ENCODE peak calls at places on chromosomes 7 and 10, in eight cellular contexts. D is tibial artery; C is brain microvascular endothelial cell; E is PC-3; G is CD8-positive, alpha-beta T cell; P is spleen; X is OCI-LY7; J is SJSA1. B is an unnamed sample.

GRCh38 chr10:10684972-10685371 is 332.7 kb upstream of the CELF2 start:
- DNase-seq in G (no peak), J (no peak), X (no peak), E (no peak), D (no peak), P (no peak), C (no peak), B (no peak)

GRCh38 chr7:139873593-139874374 is 44.7 kb downstream of the TBXAS1 start:
- DNase-seq in G (no peak), X (no peak), P (no peak), D (no peak), J (no peak), C (no peak), E (no peak), B (no peak)

GRCh38 chr10:132860527-132860926 is 74.6 kb upstream of the NKX6-2 start:
- DNase-seq in X (no peak), C (no peak), P (peak), G (no peak), E (no peak), J (no peak), D (peak), B (no peak)

GRCh38 chr10:116960066-116960465 is 44.9 kb downstream of the SHTN1 start:
- DNase-seq in C (no peak), G (no peak), J (no peak), P (no peak), D (no peak), E (no peak), X (no peak), B (no peak)

GRCh38 chr7:1064581-1064980 is 20.2 kb downstream of the GPR146 start:
- DNase-seq in P (no peak), E (no peak), C (no peak), J (no peak), X (no peak), G (no peak), D (no peak), B (no peak)

GRCh38 chr7:6437251-6437650 is 10.5 kb downstream of the DAGLB start:
- DNase-seq in D (no peak), C (no peak), G (no peak), J (no peak), E (peak), X (no peak), P (no peak), B (no peak)

GRCh38 chr10:132623996-132624846 is 86.6 kb downstream of the INPP5A start:
- DNase-seq in C (no peak), G (no peak), E (no peak), X (no peak), J (no peak), D (peak), P (peak), B (no peak)

GRCh38 chr7:133512560-133512959 is 259.7 kb downstream of the EXOC4 start:
- DNase-seq in D (no peak), P (no peak), C (peak), X (no peak), E (peak), J (peak), G (no peak), B (no peak)

GRCh38 chr7:44222776-44223261 is 22.0 kb downstream of the YKT6 start:
- DNase-seq in P (peak), E (no peak), J (no peak), D (no peak), G (no peak), X (no peak), C (no peak), B (no peak)

GRCh38 chr7:150415161-150416160 is 35.0 kb upstream of the GIMAP8 start:
- DNase-seq in E (no peak), X (no peak), G (no peak), P (no peak), D (no peak), J (no peak), C (no peak), B (no peak)

GRCh38 chr10:95457319-95457886 is 103.8 kb downstream of the SORBS1 start:
- DNase-seq in D (no peak), G (no peak), X (no peak), C (no peak), J (no peak), P (no peak), E (peak), B (no peak)

GRCh38 chr10:55491712-55492111 is 690.7 kb upstream of the PCDH15 start:
- DNase-seq in E (no peak), C (no peak), X (no peak), P (no peak), J (no peak), G (no peak), D (no peak), B (no peak)

GRCh38 chr7:22485189-22485588 is 14.8 kb downstream of the STEAP1B start:
- DNase-seq in J (no peak), C (peak), E (peak), P (no peak), D (no peak), G (no peak), X (no peak), B (no peak)

DNA sequence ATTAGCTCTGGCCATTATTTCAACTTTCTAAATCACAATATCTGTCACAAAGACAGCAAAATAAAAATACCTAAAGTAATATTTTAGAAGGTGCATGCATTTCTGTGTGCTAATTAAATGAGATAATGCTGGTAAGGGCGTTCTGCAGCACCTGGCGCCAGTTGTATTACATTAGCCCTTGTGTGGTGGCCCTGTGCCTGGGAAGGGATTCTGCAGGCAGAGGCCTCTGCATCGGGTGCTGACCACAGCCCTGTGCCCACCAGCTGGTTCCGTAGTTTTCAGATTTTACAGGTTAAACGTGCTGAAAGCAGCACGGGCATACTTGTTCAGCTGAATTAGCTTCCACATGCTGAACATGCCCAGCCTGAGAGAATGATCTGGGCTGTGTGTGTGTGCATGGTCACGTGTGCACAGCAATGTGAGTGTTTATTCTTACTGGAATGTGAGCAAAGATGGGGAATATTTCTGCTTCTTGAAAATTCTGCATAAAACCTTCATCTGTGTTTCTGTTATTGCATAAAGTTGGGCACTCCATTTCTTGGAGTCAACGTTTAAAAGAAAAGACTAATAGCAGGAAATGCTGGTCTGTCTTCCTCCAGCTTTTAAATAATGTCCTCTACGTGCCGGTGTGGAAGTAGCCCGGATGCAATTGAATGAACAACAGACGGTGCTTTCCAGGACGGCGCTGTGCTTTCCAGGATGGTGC is 157.8 kb upstream of the PRKCQ start:
- DNase-seq in X (no peak), G (no peak), J (peak), E (peak), C (peak), D (no peak), P (no peak), B (no peak)
- H3K4me3 ChIP-seq in X (no peak), G (no peak), J (peak), E (peak), C (peak), D (no peak), P (no peak), B (no peak)

DNA sequence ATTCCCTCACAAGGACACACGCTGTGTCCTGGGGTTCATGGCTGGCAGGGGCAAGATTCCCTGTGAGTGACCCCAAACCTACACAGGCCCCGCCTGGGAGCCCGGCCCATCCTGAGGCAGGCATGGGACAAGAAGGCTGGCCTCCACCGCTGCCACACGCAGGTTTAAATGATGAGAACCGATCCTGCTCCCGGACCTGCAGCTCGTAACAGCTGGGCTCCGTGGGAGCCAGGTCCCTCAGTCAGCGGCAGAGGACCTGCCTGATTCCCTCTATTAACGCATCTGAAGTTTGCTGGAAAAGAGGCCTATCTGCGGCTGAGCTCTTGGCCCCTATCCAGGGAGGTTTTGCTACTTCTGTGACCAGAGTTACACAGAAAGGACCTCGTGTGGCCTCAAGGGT is 112.4 kb downstream of the VIPR2 start:
- DNase-seq in E (no peak), X (no peak), G (no peak), D (peak), P (peak), C (no peak), J (no peak), B (no peak)
- H3K27ac ChIP-seq in E (no peak), X (no peak), G (no peak), D (peak), P (no peak), C (no peak), J (no peak), B (no peak)

GRCh38 chr7:55569269-55569663 is 3.0 kb downstream of the VOPP1 start:
- DNase-seq in X (peak), D (no peak), E (no peak), G (no peak), C (no peak), J (no peak), P (peak), B (no peak)

GRCh38 chr7:55570939-55571338 is 1.4 kb downstream of the VOPP1 start:
- DNase-seq in E (peak), X (no peak), P (no peak), G (no peak), J (peak), C (peak), D (no peak), B (no peak)

GRCh38 chr7:55569797-55570196 is 2.5 kb downstream of the VOPP1 start:
- DNase-seq in E (no peak), P (no peak), G (no peak), X (peak), D (no peak), C (no peak), J (no peak), B (no peak)

GRCh38 chr7:55571534-55572377 is 546 bp downstream of the VOPP1 start:
- DNase-seq in X (peak), J (peak), G (peak), D (no peak), C (peak), E (peak), P (peak), B (peak)

GRCh38 chr7:55570218-55570873 is 2.0 kb downstream of the VOPP1 start:
- DNase-seq in C (no peak), D (no peak), E (no peak), J (no peak), G (no peak), P (no peak), X (peak), B (no peak)
- H3K4me3 ChIP-seq in C (peak), D (peak), E (peak), J (peak), G (peak), P (peak), X (peak), B (peak)

DNA sequence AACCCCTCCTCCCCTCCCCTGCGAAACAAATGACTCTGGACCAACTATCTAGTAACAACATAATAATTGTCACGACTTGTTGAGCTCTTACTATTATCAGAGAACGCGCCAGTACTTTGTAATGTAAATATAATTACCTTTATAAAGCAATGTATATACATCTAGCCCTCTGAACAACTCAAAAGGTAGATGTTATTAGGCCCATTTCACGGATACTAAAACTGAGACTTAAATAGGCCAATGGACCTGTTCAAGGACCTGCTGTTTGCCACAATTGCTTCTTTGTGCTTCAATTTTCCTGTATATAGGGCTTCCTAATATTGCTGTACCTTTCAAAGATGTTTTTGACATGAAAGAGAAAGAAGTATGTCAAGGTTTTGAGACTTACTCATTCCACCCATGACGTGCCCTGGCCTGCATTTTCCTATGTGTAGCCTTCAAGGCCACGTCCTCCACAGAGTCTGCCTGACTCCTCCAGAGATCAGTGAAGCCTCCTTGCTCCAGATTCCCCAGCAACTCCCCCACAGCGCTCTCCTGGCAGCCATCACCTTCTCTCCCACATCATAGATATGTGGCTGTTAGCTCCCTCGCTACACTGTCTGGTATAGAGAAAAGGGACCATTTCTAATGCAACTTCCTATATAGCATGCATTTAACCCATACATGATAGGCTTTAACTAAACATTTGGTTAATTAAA is 156.6 kb downstream of the SKIDA1 start:
- DNase-seq in J (no peak), P (no peak), C (peak), X (no peak), G (no peak), D (no peak), E (no peak), B (no peak)
- H3K27ac ChIP-seq in J (no peak), P (no peak), C (no peak), X (no peak), G (no peak), D (no peak), E (no peak), B (no peak)

GRCh38 chr7:114088541-114088940 is 169.7 kb upstream of the PPP1R3A start:
- DNase-seq in D (no peak), G (no peak), E (no peak), C (no peak), J (no peak), X (no peak), P (no peak), B (no peak)

GRCh38 chr7:114086491-114086905 is 167.7 kb upstream of the PPP1R3A start:
- DNase-seq in E (no peak), X (no peak), D (no peak), C (no peak), P (no peak), J (no peak), G (no peak), B (peak)

GRCh38 chr7:114085592-114086490 is 167.0 kb upstream of the PPP1R3A start:
- DNase-seq in P (peak), C (peak), D (peak), G (no peak), J (peak), X (no peak), E (peak), B (peak)

GRCh38 chr7:114087674-114088539 is 169.1 kb upstream of the PPP1R3A start:
- DNase-seq in P (no peak), D (no peak), E (no peak), C (no peak), X (no peak), J (no peak), G (no peak), B (no peak)

DNA sequence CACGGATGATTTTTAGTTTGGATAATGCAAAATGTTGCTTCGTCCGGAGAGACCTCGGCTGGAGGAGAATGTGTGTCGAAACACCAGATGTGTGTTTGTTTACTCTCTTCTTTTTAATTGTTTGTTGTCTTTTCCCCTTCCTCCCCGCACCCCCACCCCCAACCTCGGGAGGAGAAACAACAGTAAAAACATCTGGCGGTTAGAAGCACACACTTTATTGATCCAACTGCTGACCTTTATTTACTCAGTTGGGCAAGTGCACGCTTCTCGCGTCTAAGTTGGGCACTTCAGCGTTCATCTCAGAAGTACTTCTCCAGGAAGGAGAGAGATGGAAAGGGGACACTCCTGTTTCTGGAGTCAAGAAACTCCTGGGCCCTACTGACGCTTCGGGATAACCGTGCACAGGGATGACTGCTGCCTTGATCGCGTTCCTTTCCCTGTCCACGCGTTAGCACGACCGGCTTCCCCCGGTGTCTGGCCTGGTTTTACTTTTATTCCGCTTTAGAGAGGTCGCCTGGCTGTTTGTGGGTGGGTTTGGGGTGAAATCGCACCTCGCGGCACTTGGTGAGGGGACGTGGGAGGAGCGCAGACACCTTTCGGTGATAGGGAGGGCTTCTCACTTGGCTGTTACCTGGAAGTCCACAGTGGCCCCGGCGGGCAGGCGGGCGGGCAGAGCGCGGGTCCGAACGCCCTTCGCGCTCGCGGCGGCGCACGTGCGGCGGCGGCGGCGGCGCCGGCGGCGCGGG is 168.3 kb upstream of the PPP1R3A start:
- DNase-seq in G (no peak), D (no peak), E (no peak), C (peak), P (peak), J (no peak), X (no peak), B (no peak)
- H3K4me3 ChIP-seq in G (no peak), D (peak), E (no peak), C (peak), P (peak), J (peak), X (no peak), B (peak)

B was measured in naive thymus-derived CD4-positive, alpha-beta T cell.